ENCODE peak calls at places on chromosomes 12 and 14, in eight cellular contexts. U is Panc1; P is lung; K is T follicular helper cell; A is neural crest cell; C is activated CD4-positive, alpha-beta T cell treated with anti-CD3 and anti-CD28 coated beads, Interleukin-2, amount 50 U/mL, for 24 hours; H is posterior cingulate gyrus; D is hippocampal formation. B is an unnamed sample.
A peak's percentile ranks its signal among the peaks of the same experiment; 100 is the strongest.

GRCh38 chr12:121345151-121345810 is 6.9 kb downstream of the ANAPC5 start:
- DNase-seq in H (no peak), A (no peak), P (no peak), U (no peak), K (no peak), D (peak; percentile 95), C (no peak), B (no peak)

GRCh38 chr12:15152864-15153263 is 68.4 kb downstream of the RERG start:
- DNase-seq in A (no peak), U (no peak), C (no peak), D (no peak), H (no peak), P (no peak), K (no peak), B (no peak)

GRCh38 chr12:12008232-12008850 is 62.4 kb upstream of the BCL2L14 start:
- DNase-seq in K (peak; percentile 16), C (no peak), P (no peak), D (no peak), H (no peak), U (no peak), A (peak; percentile 9), B (no peak)

GRCh38 chr12:15534322-15534721 is 212.0 kb downstream of the PTPRO start:
- DNase-seq in D (no peak), A (no peak), C (peak; percentile 27), P (no peak), K (no peak), H (no peak), U (no peak), B (no peak)

GRCh38 chr12:56299308-56299852 is 750 bp downstream of the CS start:
- DNase-seq in C (no peak), H (no peak), K (no peak), A (no peak), U (no peak), P (no peak), D (no peak), B (no peak)

GRCh38 chr14:61478971-61479473 is 157.6 kb downstream of the PRKCH start:
- DNase-seq in P (no peak), K (no peak), A (no peak), H (no peak), U (no peak), C (no peak), D (no peak), B (no peak)

GRCh38 chr14:103625361-103626095 is 3.5 kb upstream of the KLC1 start:
- DNase-seq in D (no peak), A (no peak), K (peak; percentile 28), U (no peak), H (no peak), C (no peak), P (no peak), B (peak; percentile 39)

GRCh38 chr12:51592034-51592705 is 1.1 kb downstream of the SCN8A start:
- DNase-seq in U (no peak), H (no peak), K (no peak), A (no peak), P (no peak), D (no peak), C (no peak), B (no peak)

GRCh38 chr12:124713041-124713435 is 145.6 kb upstream of the NCOR2 start:
- DNase-seq in P (peak; percentile 63), K (no peak), D (no peak), H (no peak), A (no peak), C (no peak), U (no peak), B (no peak)

GRCh38 chr12:6114476-6114870 is 10.0 kb downstream of the VWF start:
- DNase-seq in U (no peak), P (no peak), K (no peak), D (no peak), A (no peak), C (no peak), H (no peak), B (no peak)

GRCh38 chr12:122988612-122989442 is 8.3 kb downstream of the ARL6IP4 start:
- DNase-seq in U (no peak), P (no peak), D (no peak), A (no peak), C (no peak), H (no peak), K (no peak), B (no peak)

GRCh38 chr12:65123435-65124063 is 2.4 kb upstream of the WIF1 start:
- DNase-seq in U (no peak), H (no peak), C (no peak), A (no peak), K (no peak), D (peak; percentile 49), P (no peak), B (no peak)

GRCh38 chr12:6952121-6952859 is 1.1 kb downstream of the PTPN6 start:
- DNase-seq in D (no peak), C (no peak), P (no peak), K (no peak), H (no peak), A (no peak), U (no peak), B (no peak)

GRCh38 chr14:70061108-70061507 is 127.6 kb downstream of the SLC8A3 start:
- DNase-seq in P (no peak), K (no peak), U (no peak), D (no peak), C (no peak), H (no peak), A (no peak), B (no peak)

GRCh38 chr12:125633686-125634085 is 568.5 kb downstream of the AACS start:
- DNase-seq in A (no peak), C (no peak), U (no peak), H (no peak), D (no peak), P (no peak), K (no peak), B (no peak)

GRCh38 chr14:50955373-50956043 is 11.2 kb upstream of the PYGL start:
- DNase-seq in D (peak; percentile 16), H (no peak), P (peak; percentile 54), C (peak; percentile 7), K (no peak), A (no peak), U (peak; percentile 75), B (no peak)

GRCh38 chr14:97077253-97077653 is 280.1 kb downstream of the VRK1 start:
- DNase-seq in H (no peak), A (no peak), U (no peak), P (no peak), K (no peak), D (no peak), C (no peak), B (no peak)

GRCh38 chr12:71691504-71692129 is 5.7 kb downstream of the TMEM19 start:
- DNase-seq in A (no peak), P (no peak), H (no peak), U (no peak), K (no peak), D (no peak), C (no peak), B (no peak)

GRCh38 chr12:40959041-40959440 is 229.1 kb upstream of the PDZRN4 start:
- DNase-seq in C (no peak), A (no peak), K (no peak), H (no peak), U (no peak), P (no peak), D (no peak), B (no peak)

GRCh38 chr14:104461676-104462443 is 117.7 kb upstream of the C14orf180 start:
- DNase-seq in H (no peak), K (no peak), D (no peak), A (peak; percentile 32), P (peak; percentile 16), C (no peak), U (no peak), B (no peak)